ENCODE peak calls at places on chromosomes 1 and 21, in nine cellular contexts. One of them, this sample, is unnamed.
A peak's percentile ranks its signal among the peaks of the same experiment; 100 is the strongest.

GRCh38 chr1:47843059-47843458 is 154.1 kb downstream of the TRABD2B start:
- DNase-seq in fibroblast of the aortic adventitia: no peak
- DNase-seq in stomach: no peak
- DNase-seq in IMR-90: no peak
- DNase-seq in BJ: no peak
- DNase-seq in AG09319: no peak
- DNase-seq in ovary: no peak
- DNase-seq in CD8-positive, alpha-beta T cell: no peak
- DNase-seq in epithelial cell of esophagus: no peak
- DNase-seq in this sample: no peak

GRCh38 chr1:162360874-162361260 is 15.8 kb downstream of the SPATA46 start:
- DNase-seq in epithelial cell of esophagus: no peak
- DNase-seq in AG09319: no peak
- DNase-seq in BJ: no peak
- DNase-seq in CD8-positive, alpha-beta T cell: no peak
- DNase-seq in stomach: no peak
- DNase-seq in IMR-90: no peak
- DNase-seq in ovary: no peak
- DNase-seq in fibroblast of the aortic adventitia: no peak
- DNase-seq in this sample: no peak

GRCh38 chr1:9473032-9473792 is 66.1 kb upstream of the SLC25A33 start:
- DNase-seq in ovary: peak; percentile 66
- DNase-seq in epithelial cell of esophagus: peak; percentile 97
- DNase-seq in AG09319: peak; percentile 77
- DNase-seq in IMR-90: peak; percentile 95
- DNase-seq in CD8-positive, alpha-beta T cell: no peak
- DNase-seq in fibroblast of the aortic adventitia: peak; percentile 96
- DNase-seq in stomach: peak; percentile 46
- DNase-seq in BJ: peak; percentile 92
- DNase-seq in this sample: no peak

GRCh38 chr1:23732363-23733224 is 10.7 kb upstream of the ELOA start:
- DNase-seq in IMR-90: peak; percentile 65
- DNase-seq in stomach: no peak
- DNase-seq in fibroblast of the aortic adventitia: no peak
- DNase-seq in epithelial cell of esophagus: peak; percentile 43
- DNase-seq in AG09319: no peak
- DNase-seq in BJ: no peak
- DNase-seq in CD8-positive, alpha-beta T cell: no peak
- DNase-seq in ovary: no peak
- DNase-seq in this sample: no peak

GRCh38 chr1:201582977-201583376 is 44.0 kb downstream of the NAV1 start:
- DNase-seq in BJ: no peak
- DNase-seq in CD8-positive, alpha-beta T cell: no peak
- DNase-seq in AG09319: no peak
- DNase-seq in ovary: no peak
- DNase-seq in epithelial cell of esophagus: no peak
- DNase-seq in IMR-90: no peak
- DNase-seq in fibroblast of the aortic adventitia: no peak
- DNase-seq in stomach: no peak
- DNase-seq in this sample: no peak

GRCh38 chr1:153348511-153349362 is at the start of gene PGLYRP4:
- DNase-seq in ovary: no peak
- DNase-seq in CD8-positive, alpha-beta T cell: no peak
- DNase-seq in IMR-90: no peak
- DNase-seq in BJ: no peak
- DNase-seq in stomach: no peak
- DNase-seq in fibroblast of the aortic adventitia: no peak
- DNase-seq in AG09319: no peak
- DNase-seq in epithelial cell of esophagus: peak; percentile 97
- DNase-seq in this sample: no peak

GRCh38 chr1:224407546-224408293 is 26.9 kb downstream of the WDR26 start:
- DNase-seq in stomach: no peak
- DNase-seq in CD8-positive, alpha-beta T cell: no peak
- DNase-seq in fibroblast of the aortic adventitia: no peak
- DNase-seq in BJ: no peak
- DNase-seq in IMR-90: no peak
- DNase-seq in epithelial cell of esophagus: peak; percentile 25
- DNase-seq in AG09319: no peak
- DNase-seq in ovary: no peak
- DNase-seq in this sample: no peak

GRCh38 chr1:77513839-77514763 is 168.4 kb downstream of the ZZZ3 start:
- DNase-seq in BJ: peak; percentile 91
- DNase-seq in stomach: no peak
- DNase-seq in IMR-90: peak; percentile 86
- DNase-seq in epithelial cell of esophagus: peak; percentile 14
- DNase-seq in CD8-positive, alpha-beta T cell: no peak
- DNase-seq in ovary: peak; percentile 15
- DNase-seq in AG09319: peak; percentile 75
- DNase-seq in fibroblast of the aortic adventitia: peak; percentile 94
- DNase-seq in this sample: no peak

GRCh38 chr1:31409946-31410858 is 2.8 kb upstream of the SERINC2 start:
- DNase-seq in BJ: no peak
- DNase-seq in fibroblast of the aortic adventitia: no peak
- DNase-seq in ovary: no peak
- DNase-seq in CD8-positive, alpha-beta T cell: no peak
- DNase-seq in epithelial cell of esophagus: no peak
- DNase-seq in IMR-90: peak; percentile 39
- DNase-seq in AG09319: no peak
- DNase-seq in stomach: no peak
- DNase-seq in this sample: no peak

GRCh38 chr1:243712890-243713425 is 137.1 kb downstream of the AKT3 start:
- DNase-seq in CD8-positive, alpha-beta T cell: no peak
- DNase-seq in AG09319: no peak
- DNase-seq in ovary: no peak
- DNase-seq in epithelial cell of esophagus: no peak
- DNase-seq in stomach: no peak
- DNase-seq in fibroblast of the aortic adventitia: no peak
- DNase-seq in IMR-90: peak; percentile 19
- DNase-seq in BJ: no peak
- DNase-seq in this sample: no peak

GRCh38 chr1:66182551-66183178 is 351.3 kb upstream of the SGIP1 start:
- DNase-seq in CD8-positive, alpha-beta T cell: no peak
- DNase-seq in fibroblast of the aortic adventitia: peak; percentile 75
- DNase-seq in AG09319: no peak
- DNase-seq in ovary: no peak
- DNase-seq in stomach: no peak
- DNase-seq in epithelial cell of esophagus: peak; percentile 2
- DNase-seq in IMR-90: peak; percentile 81
- DNase-seq in BJ: peak; percentile 62
- DNase-seq in this sample: no peak

GRCh38 chr1:84267476-84267875 is 34.0 kb upstream of the SAMD13 start:
- DNase-seq in stomach: no peak
- DNase-seq in AG09319: no peak
- DNase-seq in ovary: no peak
- DNase-seq in BJ: no peak
- DNase-seq in CD8-positive, alpha-beta T cell: no peak
- DNase-seq in epithelial cell of esophagus: no peak
- DNase-seq in fibroblast of the aortic adventitia: no peak
- DNase-seq in IMR-90: no peak
- DNase-seq in this sample: no peak

GRCh38 chr1:171119648-171120047 is 28.9 kb downstream of the FMO3 start:
- DNase-seq in BJ: no peak
- DNase-seq in IMR-90: no peak
- DNase-seq in ovary: no peak
- DNase-seq in CD8-positive, alpha-beta T cell: no peak
- DNase-seq in epithelial cell of esophagus: no peak
- DNase-seq in AG09319: no peak
- DNase-seq in fibroblast of the aortic adventitia: no peak
- DNase-seq in stomach: no peak
- DNase-seq in this sample: no peak

GRCh38 chr1:21206117-21206516 is 29.4 kb upstream of the EIF4G3 start:
- DNase-seq in IMR-90: peak; percentile 54
- DNase-seq in stomach: no peak
- DNase-seq in BJ: no peak
- DNase-seq in ovary: no peak
- DNase-seq in epithelial cell of esophagus: peak; percentile 86
- DNase-seq in fibroblast of the aortic adventitia: peak; percentile 25
- DNase-seq in AG09319: no peak
- DNase-seq in CD8-positive, alpha-beta T cell: no peak
- DNase-seq in this sample: no peak

GRCh38 chr1:44260792-44261474 is 47.7 kb downstream of the DMAP1 start:
- DNase-seq in AG09319: no peak
- DNase-seq in epithelial cell of esophagus: no peak
- DNase-seq in ovary: no peak
- DNase-seq in IMR-90: no peak
- DNase-seq in CD8-positive, alpha-beta T cell: no peak
- DNase-seq in fibroblast of the aortic adventitia: no peak
- DNase-seq in BJ: no peak
- DNase-seq in stomach: no peak
- DNase-seq in this sample: no peak

DNA sequence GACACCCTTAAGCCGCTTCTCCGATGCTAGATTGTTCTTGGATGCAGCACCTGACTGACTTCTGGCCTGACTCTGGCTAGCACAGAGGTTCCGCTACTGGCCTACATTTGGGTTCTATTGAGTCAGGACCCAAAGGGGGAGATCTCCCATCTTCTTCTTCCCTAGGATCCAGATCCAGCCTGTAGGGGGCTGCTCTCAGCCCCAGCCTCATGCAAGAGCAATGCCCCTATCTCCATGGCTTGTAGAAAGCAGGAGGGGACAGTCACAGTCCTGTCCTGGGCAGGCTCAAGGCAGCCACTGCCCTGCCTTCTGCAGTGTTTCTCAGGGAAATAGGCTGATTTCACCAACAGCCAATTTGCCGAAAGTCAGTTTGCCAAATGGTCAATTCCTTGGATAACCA is 6.3 kb upstream of the ADAR start:
- DNase-seq in IMR-90: no peak
- DNase-seq in epithelial cell of esophagus: no peak
- DNase-seq in CD8-positive, alpha-beta T cell: no peak
- DNase-seq in ovary: no peak
- DNase-seq in fibroblast of the aortic adventitia: no peak
- DNase-seq in BJ: no peak
- DNase-seq in AG09319: no peak
- DNase-seq in stomach: no peak
- DNase-seq in this sample: no peak
- TF ChIP-seq CTCF in IMR-90: no peak
- TF ChIP-seq CTCF in epithelial cell of esophagus: no peak
- TF ChIP-seq CTCF in CD8-positive, alpha-beta T cell: no peak
- TF ChIP-seq CTCF in ovary: no peak
- TF ChIP-seq CTCF in fibroblast of the aortic adventitia: no peak
- TF ChIP-seq CTCF in BJ: no peak
- TF ChIP-seq CTCF in AG09319: no peak
- TF ChIP-seq CTCF in stomach: no peak
- TF ChIP-seq CTCF in this sample: no peak

GRCh38 chr21:25867041-25867440 is 132.3 kb downstream of the GABPA start:
- DNase-seq in AG09319: no peak
- DNase-seq in BJ: no peak
- DNase-seq in IMR-90: no peak
- DNase-seq in stomach: no peak
- DNase-seq in epithelial cell of esophagus: no peak
- DNase-seq in fibroblast of the aortic adventitia: no peak
- DNase-seq in ovary: no peak
- DNase-seq in CD8-positive, alpha-beta T cell: no peak
- DNase-seq in this sample: no peak

GRCh38 chr21:25870084-25870483 is 135.3 kb downstream of the GABPA start:
- DNase-seq in CD8-positive, alpha-beta T cell: no peak
- DNase-seq in fibroblast of the aortic adventitia: no peak
- DNase-seq in ovary: no peak
- DNase-seq in BJ: no peak
- DNase-seq in AG09319: no peak
- DNase-seq in IMR-90: no peak
- DNase-seq in epithelial cell of esophagus: no peak
- DNase-seq in stomach: no peak
- DNase-seq in this sample: no peak

GRCh38 chr21:25871566-25871965 is 136.8 kb downstream of the GABPA start:
- DNase-seq in epithelial cell of esophagus: peak; percentile 33
- DNase-seq in AG09319: no peak
- DNase-seq in IMR-90: no peak
- DNase-seq in CD8-positive, alpha-beta T cell: no peak
- DNase-seq in stomach: no peak
- DNase-seq in fibroblast of the aortic adventitia: no peak
- DNase-seq in ovary: no peak
- DNase-seq in BJ: no peak
- DNase-seq in this sample: no peak

DNA sequence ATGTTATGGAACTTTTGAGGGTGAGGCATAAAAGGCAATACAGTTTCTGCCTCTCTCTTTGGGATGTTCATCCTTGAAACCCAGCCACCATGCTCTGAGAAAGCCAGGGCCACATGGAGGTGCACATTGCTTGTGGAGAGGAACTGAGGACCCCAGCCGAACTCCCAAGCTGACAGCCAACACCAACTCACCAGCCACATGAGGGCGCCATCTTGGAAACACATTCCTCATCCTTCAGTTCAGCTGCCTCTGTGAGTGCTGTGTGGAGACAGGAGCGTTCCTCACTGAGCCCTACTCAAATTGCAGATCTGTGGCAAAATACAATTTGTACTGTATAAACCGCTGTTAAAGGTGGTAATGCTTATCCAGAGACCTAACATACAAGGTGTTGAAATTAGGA is 137.5 kb downstream of the GABPA start:
- DNase-seq in epithelial cell of esophagus: no peak
- DNase-seq in AG09319: no peak
- DNase-seq in fibroblast of the aortic adventitia: no peak
- DNase-seq in CD8-positive, alpha-beta T cell: no peak
- DNase-seq in stomach: no peak
- DNase-seq in IMR-90: no peak
- DNase-seq in BJ: no peak
- DNase-seq in ovary: no peak
- DNase-seq in this sample: no peak
- TF ChIP-seq CTCF in epithelial cell of esophagus: no peak
- TF ChIP-seq CTCF in AG09319: no peak
- TF ChIP-seq CTCF in fibroblast of the aortic adventitia: no peak
- TF ChIP-seq CTCF in CD8-positive, alpha-beta T cell: no peak
- TF ChIP-seq CTCF in stomach: no peak
- TF ChIP-seq CTCF in IMR-90: no peak
- TF ChIP-seq CTCF in BJ: no peak
- TF ChIP-seq CTCF in ovary: no peak
- TF ChIP-seq CTCF in this sample: no peak

DNA sequence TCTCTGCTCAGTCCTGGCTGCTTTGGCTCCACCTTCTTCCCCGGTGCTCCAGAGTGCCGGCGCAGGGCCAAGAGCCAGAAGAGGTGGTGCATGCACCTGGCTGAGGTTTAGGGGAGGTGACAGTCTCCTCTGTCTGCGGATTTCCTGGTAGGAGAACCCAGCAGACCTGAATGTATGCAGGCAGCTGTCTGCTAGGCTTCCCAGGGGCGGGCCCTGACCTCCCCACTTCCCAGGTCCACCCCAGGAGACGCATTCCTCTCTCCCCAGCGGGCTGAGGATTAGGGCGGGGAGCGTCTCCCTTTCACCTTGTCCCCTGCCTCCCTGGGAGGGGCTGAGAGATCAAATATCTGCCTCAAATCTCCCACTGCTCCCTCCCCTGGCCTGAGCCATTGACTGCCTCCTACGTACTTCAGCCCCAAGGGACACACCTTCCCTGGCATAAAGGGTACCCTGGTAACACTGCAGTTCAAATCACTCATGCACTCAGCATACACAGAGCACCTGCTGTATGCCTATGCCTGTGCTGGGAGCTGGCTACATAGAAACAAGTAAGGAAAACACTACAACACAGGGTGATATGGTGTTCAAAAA is 27.5 kb downstream of the DMBX1 start:
- DNase-seq in CD8-positive, alpha-beta T cell: no peak
- DNase-seq in BJ: no peak
- DNase-seq in fibroblast of the aortic adventitia: no peak
- DNase-seq in epithelial cell of esophagus: peak; percentile 69
- DNase-seq in ovary: no peak
- DNase-seq in stomach: peak; percentile 90
- DNase-seq in AG09319: no peak
- DNase-seq in IMR-90: no peak
- DNase-seq in this sample: no peak
- TF ChIP-seq CTCF in CD8-positive, alpha-beta T cell: no peak
- TF ChIP-seq CTCF in BJ: no peak
- TF ChIP-seq CTCF in fibroblast of the aortic adventitia: no peak
- TF ChIP-seq CTCF in epithelial cell of esophagus: peak; percentile 10
- TF ChIP-seq CTCF in ovary: no peak
- TF ChIP-seq CTCF in stomach: no peak
- TF ChIP-seq CTCF in AG09319: no peak
- TF ChIP-seq CTCF in IMR-90: no peak
- TF ChIP-seq CTCF in this sample: no peak

GRCh38 chr1:245797592-245798366 is 643.0 kb downstream of the KIF26B start:
- DNase-seq in epithelial cell of esophagus: no peak
- DNase-seq in stomach: no peak
- DNase-seq in CD8-positive, alpha-beta T cell: no peak
- DNase-seq in IMR-90: no peak
- DNase-seq in ovary: no peak
- DNase-seq in AG09319: no peak
- DNase-seq in fibroblast of the aortic adventitia: peak; percentile 74
- DNase-seq in BJ: no peak
- DNase-seq in this sample: no peak
- TF ChIP-seq CTCF in epithelial cell of esophagus: peak; percentile 13
- TF ChIP-seq CTCF in stomach: no peak
- TF ChIP-seq CTCF in CD8-positive, alpha-beta T cell: no peak
- TF ChIP-seq CTCF in IMR-90: peak; percentile 38
- TF ChIP-seq CTCF in ovary: no peak
- TF ChIP-seq CTCF in AG09319: peak; percentile 33
- TF ChIP-seq CTCF in fibroblast of the aortic adventitia: peak; percentile 46
- TF ChIP-seq CTCF in BJ: peak; percentile 42
- TF ChIP-seq CTCF in this sample: peak; percentile 75